ENCODE peak calls at places on chromosomes 12 and 14, in five cellular contexts. C is upper lobe of right lung, O is foreskin fibroblast, Y is BE2C, J is GM12865. I is an unnamed sample.

GRCh38 chr12:77685112-77685511 is 145.6 kb upstream of the NAV3 start:
- DNase-seq in C (no peak), J (peak), O (peak), Y (peak), I (peak)

GRCh38 chr12:116539905-116540482 is 19.2 kb upstream of the MAP1LC3B2 start:
- DNase-seq in O (peak), C (no peak), Y (peak), J (peak), I (no peak)

GRCh38 chr14:97705976-97706375 is 908.8 kb downstream of the VRK1 start:
- DNase-seq in C (no peak), O (no peak), J (peak), Y (no peak), I (no peak)

GRCh38 chr12:114668905-114669304 is 15.1 kb downstream of the TBX3 start:
- DNase-seq in J (no peak), Y (peak), O (no peak), C (no peak), I (no peak)

GRCh38 chr12:6788972-6789905 is at the start of gene CD4:
- DNase-seq in Y (no peak), O (no peak), C (peak), J (no peak), I (no peak)

GRCh38 chr12:20369164-20370000 is 1.0 kb downstream of the PDE3A start:
- DNase-seq in O (peak), C (peak), Y (peak), J (no peak), I (peak)

GRCh38 chr14:36773558-36773957 is 111.9 kb downstream of the PAX9 start:
- DNase-seq in O (no peak), Y (no peak), C (no peak), J (no peak), I (no peak)

GRCh38 chr12:79300199-79300568 is 390.6 kb downstream of the PAWR start:
- DNase-seq in J (no peak), O (peak), C (no peak), Y (no peak), I (no peak)

GRCh38 chr14:77870646-77871045 is 70.7 kb downstream of the ADCK1 start:
- DNase-seq in O (no peak), J (no peak), Y (no peak), C (no peak), I (no peak)

GRCh38 chr12:6229823-6230222 is 29.6 kb downstream of the CD9 start:
- DNase-seq in J (no peak), O (peak), C (no peak), Y (no peak), I (no peak)

GRCh38 chr12:109356586-109356985 is 8.9 kb downstream of the MYO1H start:
- DNase-seq in J (no peak), C (no peak), O (no peak), Y (no peak), I (no peak)

GRCh38 chr12:49298160-49298559 is 3.2 kb downstream of the PRPH start:
- DNase-seq in C (no peak), J (peak), Y (peak), O (peak), I (no peak)

GRCh38 chr12:62537544-62537943 is 70.9 kb downstream of the MON2 start:
- DNase-seq in O (peak), Y (no peak), J (no peak), C (no peak), I (no peak)

GRCh38 chr12:100796616-100797015 is 2.0 kb downstream of the ANO4 start:
- DNase-seq in O (no peak), C (no peak), Y (no peak), J (no peak), I (no peak)

GRCh38 chr12:112777387-112778025 is 14.0 kb upstream of the RPH3A start:
- DNase-seq in J (no peak), C (no peak), O (no peak), Y (no peak), I (no peak)

GRCh38 chr14:30621354-30621953 is 665 bp upstream of the SCFD1 start:
- DNase-seq in Y (peak), O (peak), J (peak), C (no peak), I (peak)

GRCh38 chr12:116919706-116920485 is 9.1 kb downstream of the FBXW8 start:
- DNase-seq in Y (no peak), J (no peak), C (no peak), O (no peak), I (no peak)

GRCh38 chr12:21438643-21439042 is 1.2 kb downstream of the PYROXD1 start:
- DNase-seq in O (peak), J (no peak), C (no peak), Y (no peak), I (no peak)

GRCh38 chr14:105485720-105486332 is 860 bp upstream of the CRIP1 start:
- DNase-seq in C (no peak), J (no peak), Y (peak), O (no peak), I (peak)

GRCh38 chr14:104171948-104172347 is 33.6 kb downstream of the KIF26A start:
- DNase-seq in Y (peak), J (no peak), O (no peak), C (no peak), I (no peak)

GRCh38 chr12:27780612-27781408 is 774 bp upstream of the MANSC4 start:
- DNase-seq in Y (peak), C (no peak), J (peak), O (peak), I (peak)

GRCh38 chr14:73173092-73173735 is 36.9 kb downstream of the PSEN1 start:
- DNase-seq in C (no peak), Y (peak), O (peak), J (peak), I (no peak)

GRCh38 chr12:58725400-58726105 is 194.8 kb downstream of the LRIG3 start:
- DNase-seq in O (peak), Y (no peak), J (no peak), C (no peak), I (no peak)

GRCh38 chr14:52262600-52262999 is 4.9 kb upstream of the PTGDR start:
- DNase-seq in O (no peak), J (no peak), Y (no peak), C (no peak), I (no peak)

GRCh38 chr14:47227051-47227600 is 448.3 kb downstream of the MDGA2 start:
- DNase-seq in C (no peak), Y (no peak), O (no peak), J (no peak), I (no peak)

GRCh38 chr12:62021808-62022207 is 238.4 kb upstream of the USP15 start:
- DNase-seq in C (no peak), O (no peak), J (no peak), Y (no peak), I (no peak)

DNA sequence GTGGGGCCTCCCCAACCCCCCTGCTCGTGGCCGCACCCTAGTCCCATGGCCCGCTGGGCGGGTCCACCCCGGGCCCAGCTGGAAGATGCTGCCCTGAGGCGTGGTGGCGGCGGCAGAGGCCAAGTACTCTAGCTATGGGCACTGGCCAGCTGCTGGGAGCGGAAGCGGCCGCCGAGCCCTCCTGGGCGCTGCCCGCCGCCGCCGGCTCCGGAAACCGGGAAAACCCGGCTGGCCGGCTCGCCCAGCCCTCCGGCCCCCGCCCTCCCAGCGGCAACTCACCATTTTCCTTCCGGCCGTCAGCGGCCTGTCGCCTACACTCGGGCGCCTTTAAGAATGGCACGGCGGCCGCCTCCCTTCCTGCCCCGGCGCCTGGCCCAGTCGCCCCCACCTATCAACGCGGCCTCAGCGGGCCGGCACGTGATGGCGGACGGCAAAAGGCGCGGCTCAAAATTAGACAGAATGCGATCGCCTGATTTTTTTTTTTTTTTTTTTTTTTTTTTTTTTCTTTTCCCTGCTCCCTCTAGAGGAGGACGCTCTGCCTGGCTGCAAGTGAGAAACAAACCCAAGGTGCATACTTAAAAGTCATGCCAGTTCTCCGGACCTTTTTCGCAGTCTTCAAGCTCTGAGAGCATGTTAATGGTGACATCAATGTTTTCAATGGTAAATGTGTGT is at the start of gene GMFB:
- DNase-seq in Y (peak), O (peak), J (peak), C (peak), I (peak)
- TF ChIP-seq CTCF in Y (peak), O (peak), J (peak), C (peak), I (peak)

DNA sequence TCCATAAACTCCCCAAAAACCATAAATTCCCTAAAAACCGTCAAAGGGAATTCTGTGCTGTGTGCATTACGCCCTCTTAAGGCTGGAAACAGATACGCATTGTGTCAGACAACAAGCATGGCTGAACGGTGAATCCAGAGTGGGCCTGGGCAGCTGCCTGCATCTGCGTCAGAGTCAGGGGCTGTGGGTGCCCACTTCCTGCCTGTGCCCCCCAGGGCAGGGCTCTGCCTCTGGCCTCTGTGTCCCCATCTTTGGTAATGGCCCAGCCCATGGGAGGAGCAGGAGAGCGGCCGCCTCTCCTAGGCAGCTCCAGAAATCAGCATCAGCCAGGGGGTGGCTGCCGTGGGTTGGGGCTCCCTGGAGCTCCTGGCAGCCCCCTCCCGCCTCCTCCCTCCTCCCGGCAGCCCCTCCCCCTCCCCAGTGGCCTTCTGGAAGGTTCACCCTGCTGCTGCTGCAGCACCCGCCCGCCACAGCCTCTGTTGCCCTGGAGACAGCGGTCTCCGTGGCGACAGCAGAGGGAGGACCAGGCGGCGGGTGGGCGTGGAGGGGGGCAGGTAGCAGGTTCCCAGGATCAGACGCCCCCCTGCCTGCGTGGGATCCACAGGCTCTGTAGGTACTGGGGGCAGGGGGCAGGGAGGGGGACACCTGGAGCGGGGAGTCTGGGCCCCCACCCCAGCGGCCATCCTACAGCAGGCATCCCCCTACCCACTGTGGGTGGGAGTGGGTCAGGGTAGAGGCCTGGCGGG is 5.9 kb downstream of the MMP17 start:
- DNase-seq in C (no peak), J (no peak), O (peak), Y (peak), I (no peak)
- TF ChIP-seq CTCF in C (no peak), J (peak), O (peak), Y (peak), I (peak)

GRCh38 chr14:67574806-67575205 is 25.3 kb downstream of the PIGH start:
- DNase-seq in O (no peak), Y (no peak), C (peak), J (no peak), I (no peak)

GRCh38 chr14:67574156-67574555 is 25.9 kb downstream of the PIGH start:
- DNase-seq in O (no peak), C (peak), J (no peak), Y (no peak), I (no peak)

GRCh38 chr14:67577181-67577580 is 22.9 kb downstream of the PIGH start:
- DNase-seq in C (peak), Y (no peak), O (no peak), J (no peak), I (no peak)

GRCh38 chr14:67576216-67576615 is 23.9 kb downstream of the PIGH start:
- DNase-seq in Y (no peak), J (no peak), O (no peak), C (no peak), I (no peak)

DNA sequence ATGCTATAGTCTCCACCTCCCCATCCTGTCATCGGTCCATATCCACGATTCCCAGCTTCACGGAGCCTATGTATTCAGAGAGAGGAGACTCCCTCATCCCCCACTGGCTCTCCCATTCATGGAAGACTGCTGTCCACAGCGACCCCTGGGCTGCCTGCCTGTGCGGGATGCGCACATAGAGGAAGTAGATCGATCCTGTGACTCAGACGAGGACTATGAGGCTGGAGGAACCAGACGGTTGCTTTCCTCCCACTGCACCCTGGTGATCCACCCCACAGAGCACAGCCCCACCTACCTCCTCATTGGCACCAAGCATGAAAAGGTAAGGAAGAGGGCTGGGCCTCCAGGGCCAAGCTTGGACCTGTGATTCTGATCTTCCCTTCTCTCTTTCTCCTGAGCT is 24.4 kb downstream of the PIGH start:
- DNase-seq in Y (no peak), O (no peak), C (peak), J (no peak), I (no peak)
- TF ChIP-seq CTCF in Y (no peak), O (no peak), C (no peak), J (no peak), I (no peak)

GRCh38 chr14:101080922-101081593 is 177.5 kb upstream of the RTL1 start:
- DNase-seq in Y (no peak), C (no peak), O (no peak), J (no peak), I (no peak)

GRCh38 chr14:101082436-101083384 is 179.2 kb upstream of the RTL1 start:
- DNase-seq in J (no peak), O (no peak), C (peak), Y (no peak), I (no peak)

GRCh38 chr14:101082036-101082435 is 178.5 kb upstream of the RTL1 start:
- DNase-seq in Y (no peak), O (no peak), J (no peak), C (peak), I (no peak)

GRCh38 chr14:101084436-101084826 is 180.9 kb upstream of the RTL1 start:
- DNase-seq in J (no peak), O (no peak), Y (no peak), C (peak), I (no peak)

GRCh38 chr14:101083564-101084435 is 180.3 kb upstream of the RTL1 start:
- DNase-seq in J (no peak), C (peak), Y (peak), O (no peak), I (no peak)
- TF ChIP-seq CTCF in J (peak), C (no peak), Y (peak), O (no peak), I (no peak)

DNA sequence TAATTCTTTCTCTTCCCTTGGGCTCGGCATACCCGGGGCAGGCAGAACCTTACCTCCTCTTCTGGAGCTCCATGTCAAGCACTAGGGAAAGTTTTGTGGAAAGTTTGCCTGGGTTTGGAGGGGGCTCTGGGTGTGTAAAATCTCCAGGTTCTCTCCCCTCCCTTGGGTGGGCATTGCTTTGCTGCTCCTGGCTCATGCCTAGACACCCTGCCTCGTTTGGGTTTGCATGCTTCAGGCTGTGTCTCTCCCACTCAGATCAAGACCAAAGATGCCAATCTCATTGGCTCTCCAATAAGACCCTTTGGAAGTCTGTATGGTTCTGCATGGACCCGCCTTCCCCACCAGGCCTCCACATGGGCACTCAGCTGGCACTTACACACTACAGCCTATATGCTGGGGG is 6.2 kb upstream of the KRT2 start:
- DNase-seq in O (no peak), J (no peak), C (no peak), Y (no peak), I (no peak)
- TF ChIP-seq CTCF in O (no peak), J (no peak), C (no peak), Y (no peak), I (no peak)

GRCh38 chr12:30753761-30754382 is 879 bp downstream of the CAPRIN2 start:
- DNase-seq in C (no peak), J (peak), Y (no peak), O (peak), I (peak)

GRCh38 chr12:30756074-30756473 is 1.3 kb upstream of the CAPRIN2 start:
- DNase-seq in O (peak), Y (no peak), J (no peak), C (no peak), I (no peak)

GRCh38 chr12:30754383-30754749 is 385 bp downstream of the CAPRIN2 start:
- DNase-seq in J (no peak), O (no peak), C (no peak), Y (no peak), I (no peak)

GRCh38 chr12:30755395-30755762 is 628 bp upstream of the CAPRIN2 start:
- DNase-seq in J (no peak), O (no peak), C (no peak), Y (no peak), I (no peak)

GRCh38 chr12:30754750-30755394 is at the start of gene CAPRIN2:
- DNase-seq in O (peak), C (peak), Y (peak), J (peak), I (peak)
- TF ChIP-seq CTCF in O (peak), C (peak), Y (peak), J (peak), I (peak)

GRCh38 chr12:57160741-57161140 is 13.3 kb upstream of the LRP1-AS start:
- DNase-seq in Y (no peak), J (no peak), O (no peak), C (no peak), I (no peak)
- TF ChIP-seq CTCF in Y (no peak), J (no peak), O (no peak), C (no peak), I (no peak)

DNA sequence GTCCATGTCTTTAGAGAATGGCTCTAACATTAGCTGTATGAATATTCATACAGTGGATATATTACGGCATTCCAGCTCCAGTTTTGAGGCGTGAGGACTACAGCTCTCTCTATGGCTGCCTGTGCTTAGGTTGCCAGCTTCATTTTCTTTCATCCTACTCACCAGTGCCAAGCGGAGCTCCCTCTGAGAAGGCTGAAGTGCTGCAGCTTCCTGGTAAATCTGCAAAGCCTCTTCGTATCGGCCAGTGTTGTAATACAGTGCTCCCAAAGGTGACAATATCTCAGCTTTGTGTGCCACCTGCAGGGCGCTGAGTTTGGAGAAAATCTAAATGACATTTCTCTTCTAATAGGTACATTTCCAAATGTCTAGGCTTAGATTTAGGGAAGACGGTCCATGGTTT is 19.8 kb upstream of the OVCH1 start:
- DNase-seq in J (peak), O (no peak), Y (no peak), C (no peak), I (no peak)
- TF ChIP-seq CTCF in J (peak), O (no peak), Y (peak), C (peak), I (no peak)

GRCh38 chr14:64235652-64236640 is 58.2 kb downstream of the ESR2 start:
- DNase-seq in O (no peak), Y (no peak), J (peak), C (no peak), I (no peak)

GRCh38 chr14:64232944-64233343 is 61.2 kb downstream of the ESR2 start:
- DNase-seq in Y (no peak), O (no peak), J (no peak), C (no peak), I (no peak)

GRCh38 chr14:64234877-64235651 is 59.1 kb downstream of the ESR2 start:
- DNase-seq in C (no peak), O (no peak), J (peak), Y (peak), I (no peak)

GRCh38 chr14:64233791-64234190 is 60.4 kb downstream of the ESR2 start:
- DNase-seq in J (no peak), O (no peak), Y (no peak), C (no peak), I (no peak)

DNA sequence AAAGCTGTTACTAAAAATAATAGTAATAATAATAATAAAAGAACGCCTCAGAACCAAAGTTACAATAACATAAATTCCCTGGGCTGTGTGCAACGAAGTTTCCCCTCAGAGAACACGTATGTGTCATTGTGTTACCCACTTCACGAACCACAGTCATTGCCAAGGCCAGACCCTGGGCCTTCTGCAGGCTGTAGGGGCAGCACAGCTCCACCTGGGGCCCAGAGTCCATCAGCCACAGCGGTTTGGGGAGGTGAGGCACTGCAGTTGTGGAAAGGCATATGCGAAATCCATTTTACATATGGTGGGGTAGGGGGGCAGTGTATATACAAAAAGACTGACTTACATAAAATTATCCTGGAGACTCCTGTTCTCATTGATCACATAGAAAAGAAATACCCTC is 56.1 kb downstream of the ESR2 start:
- DNase-seq in O (no peak), J (no peak), Y (no peak), C (no peak), I (no peak)
- TF ChIP-seq CTCF in O (no peak), J (no peak), Y (peak), C (no peak), I (no peak)

I was measured in endothelial cell.